ENCODE peak calls at places on chromosomes 5 and 9, in four cellular contexts. K, S, D and V are unnamed samples.

GRCh38 chr5:5340206-5340729 is 82.2 kb upstream of the ICE1 start:
- DNase-seq in D (peak), S (no peak), K (peak), V (peak)

GRCh38 chr9:111148390-111148993 is 110.2 kb upstream of the LPAR1 start:
- DNase-seq in D (no peak), K (no peak), S (no peak), V (no peak)

GRCh38 chr9:121269030-121269887 is 1.3 kb downstream of the GSN start:
- DNase-seq in D (no peak), S (no peak), K (no peak), V (no peak)

GRCh38 chr5:168562274-168562673 is 16.9 kb downstream of the PANK3 start:
- DNase-seq in K (no peak), S (no peak), D (no peak), V (no peak)

GRCh38 chr9:16484178-16484577 is 386.3 kb downstream of the BNC2 start:
- DNase-seq in S (no peak), K (no peak), D (no peak), V (no peak)

GRCh38 chr9:109455391-109455790 is 42.7 kb downstream of the PTPN3 start:
- DNase-seq in S (no peak), K (no peak), D (no peak), V (no peak)

GRCh38 chr9:38096238-38096805 is 27.3 kb upstream of the SHB start:
- DNase-seq in D (no peak), S (no peak), K (no peak), V (no peak)

GRCh38 chr5:78855026-78855425 is 130.1 kb downstream of the ARSB start:
- DNase-seq in D (no peak), S (no peak), K (no peak), V (no peak)

GRCh38 chr5:149127394-149127955 is 13.8 kb upstream of the ABLIM3 start:
- DNase-seq in S (no peak), K (no peak), D (no peak), V (no peak)

GRCh38 chr9:20570756-20571155 is 51.5 kb downstream of the MLLT3 start:
- DNase-seq in K (no peak), S (no peak), D (peak), V (no peak)

GRCh38 chr5:43352131-43352530 is 38.9 kb upstream of the HMGCS1 start:
- DNase-seq in D (no peak), S (no peak), K (peak), V (no peak)

GRCh38 chr5:96426831-96427230 is 6.2 kb downstream of the PCSK1 start:
- DNase-seq in K (no peak), D (no peak), S (no peak), V (no peak)

DNA sequence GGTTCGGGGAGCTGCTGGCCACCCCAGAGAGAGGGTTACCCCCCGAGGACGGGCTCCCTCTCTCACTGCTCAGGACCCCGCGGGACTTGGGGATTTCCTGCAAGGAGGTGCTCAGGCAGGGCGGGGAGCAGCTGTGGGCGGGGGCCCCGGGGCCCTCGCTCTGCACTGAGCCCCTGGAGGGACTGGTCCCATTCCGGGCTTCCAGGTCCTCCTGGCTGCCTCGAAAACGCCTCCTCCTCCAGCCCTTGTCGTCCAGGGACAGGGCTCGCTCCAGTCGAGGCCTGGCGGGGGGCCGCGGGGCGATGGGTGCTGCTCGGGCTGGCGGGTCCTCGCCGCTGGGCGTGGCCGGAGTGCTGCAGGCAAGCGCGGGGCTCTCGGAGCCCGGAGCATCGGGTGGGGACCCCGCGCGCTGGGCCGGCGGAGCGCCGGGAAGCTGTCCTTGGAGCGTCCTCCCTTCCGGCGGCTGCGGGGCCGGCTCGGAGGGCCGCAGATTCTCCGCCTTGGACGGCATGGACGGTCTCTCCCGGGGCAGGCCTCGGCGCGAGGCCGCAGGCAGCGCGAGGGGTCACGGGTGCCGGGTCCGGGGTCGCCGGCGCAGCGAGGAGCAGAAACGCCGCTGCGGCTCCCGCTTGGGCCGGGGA is 616 bp downstream of the INPP5E start:
- DNase-seq in S (no peak), K (peak), D (no peak), V (peak)
- TF ChIP-seq BHLHE40 in S (no peak), K (no peak), D (no peak), V (no peak)

GRCh38 chr5:81971694-81972495 is at the start of gene ATG10:
- DNase-seq in S (peak), D (peak), K (peak), V (peak)
- TF ChIP-seq SP1 in S (no peak), D (no peak), K (peak), V (no peak)

GRCh38 chr9:130347931-130348330 is 82.4 kb downstream of the HMCN2 start:
- DNase-seq in D (no peak), K (no peak), S (no peak), V (no peak)
- TF ChIP-seq BHLHE40 in D (no peak), K (no peak), S (no peak), V (no peak)

GRCh38 chr9:92950359-92950955 is 3.1 kb downstream of the FGD3 start:
- DNase-seq in S (no peak), K (no peak), D (no peak), V (no peak)

GRCh38 chr9:92954078-92954861 is 6.9 kb downstream of the FGD3 start:
- DNase-seq in K (no peak), S (peak), D (no peak), V (no peak)

GRCh38 chr9:92949266-92949982 is 2.1 kb downstream of the FGD3 start:
- DNase-seq in K (no peak), S (no peak), D (no peak), V (no peak)

GRCh38 chr9:92954886-92955285 is 7.6 kb downstream of the FGD3 start:
- DNase-seq in S (no peak), K (no peak), D (no peak), V (no peak)

GRCh38 chr9:92952861-92953620 is 5.7 kb downstream of the FGD3 start:
- DNase-seq in D (no peak), K (no peak), S (no peak), V (no peak)
- TF ChIP-seq SP1 in D (no peak), K (no peak), S (no peak), V (no peak)